ENCODE peak calls at places on chromosomes 16 and 17, in ten cellular contexts. K is stimulated activated CD4-positive, alpha-beta T cell treated with anti-CD3 and anti-CD28 coated beads, TNF-alpha, amount 100 ng/mL, for 1 hour; C is activated T-cell treated with anti-CD3 and anti-CD28 coated beads, Interleukin-2, amount 50 U/mL, for 4 hours; Y is lung; L is stimulated activated CD8-positive, alpha-beta memory T cell treated with anti-CD3 and anti-CD28 coated beads, Interleukin-7, amount 100 ng/mL, for 24 hours; H is cerebellar nuclear complex; Q is ELF-1; G is left lung; T is epithelial cell of prostate; R is MCF 10A. B is an unnamed sample.

GRCh38 chr17:66431910-66432309 is 129.5 kb downstream of the PRKCA start:
- DNase-seq in R (peak; percentile 80), K (no peak), T (peak; percentile 41), G (no peak), L (no peak), H (no peak), Y (no peak), Q (no peak), C (no peak), B (peak; percentile 91)

GRCh38 chr17:78915872-78916632 is 9.1 kb downstream of the TIMP2 start:
- DNase-seq in T (peak; percentile 36), K (no peak), R (peak; percentile 89), H (no peak), C (no peak), L (no peak), Y (peak; percentile 61), G (peak; percentile 70), Q (no peak), B (peak; percentile 46)

GRCh38 chr17:50916026-50916707 is 50.0 kb upstream of the TOB1 start:
- DNase-seq in T (no peak), C (no peak), Y (no peak), G (no peak), R (no peak), L (no peak), K (no peak), Q (no peak), H (no peak), B (no peak)

GRCh38 chr17:45172541-45173286 is 11.0 kb downstream of the HEXIM2 start:
- DNase-seq in Y (peak; percentile 69), G (peak; percentile 73), L (peak; percentile 33), C (peak; percentile 38), H (peak; percentile 73), R (peak; percentile 98), T (peak; percentile 77), Q (peak; percentile 35), K (peak; percentile 24), B (peak; percentile 61)

GRCh38 chr16:12459993-12460392 is 343.7 kb downstream of the CPPED1 start:
- DNase-seq in C (no peak), K (no peak), L (no peak), T (no peak), H (no peak), Y (no peak), Q (no peak), R (no peak), G (no peak), B (no peak)

GRCh38 chr17:81539571-81539900 is 11.4 kb downstream of the FSCN2 start:
- DNase-seq in C (no peak), Y (no peak), R (no peak), G (no peak), K (no peak), H (no peak), T (no peak), Q (no peak), L (no peak), B (no peak)

GRCh38 chr17:17849863-17850373 is 13.1 kb upstream of the SREBF1 start:
- DNase-seq in C (peak; percentile 47), H (no peak), Q (peak; percentile 58), R (peak; percentile 61), L (peak; percentile 40), K (no peak), Y (no peak), G (peak; percentile 70), T (no peak), B (peak; percentile 28)

GRCh38 chr17:7883781-7884386 is 4.7 kb upstream of the CHD3 start:
- DNase-seq in H (no peak), C (peak; percentile 23), Y (no peak), Q (no peak), R (no peak), L (no peak), K (no peak), G (no peak), T (no peak), B (peak; percentile 62)

GRCh38 chr17:40095944-40096791 is 4.2 kb downstream of the NR1D1 start:
- DNase-seq in R (no peak), G (peak; percentile 69), Q (no peak), K (peak; percentile 46), H (no peak), L (peak; percentile 59), Y (peak; percentile 64), C (peak; percentile 68), T (no peak), B (no peak)